ENCODE peak calls at places on chromosomes 6 and 20, in four cellular contexts. Q is H1, D is K562, F is SK-N-SH. I is an unnamed sample.

GRCh38 chr6:32860674-32861073 is 6.7 kb downstream of the PSMB9 start:
- DNase-seq in F (no peak), D (no peak), Q (no peak), I (no peak)

GRCh38 chr6:46734867-46735719 is at the start of gene PLA2G7:
- DNase-seq in F (peak), D (no peak), Q (peak), I (no peak)

GRCh38 chr20:21251278-21251677 is 51.9 kb upstream of the XRN2 start:
- DNase-seq in D (no peak), Q (no peak), F (no peak), I (no peak)

GRCh38 chr6:152598858-152599537 is 38.2 kb downstream of the SYNE1 start:
- DNase-seq in D (no peak), F (peak), Q (no peak), I (no peak)

GRCh38 chr20:63029358-63030121 is 22.8 kb upstream of the BHLHE23 start:
- DNase-seq in F (no peak), Q (no peak), D (no peak), I (no peak)

GRCh38 chr6:21305827-21306469 is 287.6 kb upstream of the SOX4 start:
- DNase-seq in F (no peak), Q (no peak), D (no peak), I (no peak)

GRCh38 chr20:58893355-58894151 is 41.0 kb downstream of the GNAS start:
- DNase-seq in F (no peak), D (peak), Q (no peak), I (no peak)

GRCh38 chr20:18430172-18430826 is 36.5 kb downstream of the DZANK1 start:
- DNase-seq in Q (no peak), F (no peak), D (no peak), I (no peak)

GRCh38 chr6:4521070-4521469 is 255.1 kb upstream of the CDYL start:
- DNase-seq in Q (no peak), D (no peak), F (no peak), I (no peak)

GRCh38 chr20:11261533-11262000 is 587.8 kb upstream of the JAG1 start:
- DNase-seq in F (no peak), D (no peak), Q (no peak), I (peak)

GRCh38 chr20:54469293-54469692 is 6.1 kb upstream of the DOK5 start:
- DNase-seq in D (no peak), F (no peak), Q (no peak), I (no peak)

GRCh38 chr6:166435574-166435973 is 52.8 kb upstream of the MPC1 start:
- DNase-seq in Q (no peak), F (peak), D (no peak), I (no peak)

GRCh38 chr6:31948753-31949413 is 3.0 kb downstream of the CFB start:
- DNase-seq in Q (no peak), D (peak), F (no peak), I (no peak)

GRCh38 chr6:41093729-41094128 is 21.0 kb downstream of the NFYA start:
- DNase-seq in F (no peak), D (no peak), Q (no peak), I (no peak)

GRCh38 chr6:16374796-16375195 is 136.4 kb downstream of the GMPR start:
- DNase-seq in D (no peak), Q (no peak), F (no peak), I (no peak)

GRCh38 chr6:17712573-17712972 is 5.8 kb upstream of the NUP153 start:
- DNase-seq in F (no peak), D (peak), Q (no peak), I (no peak)

GRCh38 chr6:103122766-103123601 is 1729.5 kb downstream of the GRIK2 start:
- DNase-seq in D (peak), F (peak), Q (peak), I (no peak)

GRCh38 chr6:163579880-163580295 is 165.4 kb downstream of the QKI start:
- DNase-seq in F (no peak), Q (no peak), D (peak), I (no peak)

GRCh38 chr20:13659288-13659687 is 20.6 kb upstream of the TASP1 start:
- DNase-seq in D (no peak), Q (no peak), F (no peak), I (peak)

GRCh38 chr20:63594043-63594561 is 20.1 kb upstream of the HELZ2 start:
- DNase-seq in F (no peak), Q (no peak), D (no peak), I (no peak)

GRCh38 chr6:10369896-10370295 is 45.0 kb downstream of the TFAP2A start:
- DNase-seq in F (no peak), Q (no peak), D (no peak), I (no peak)

GRCh38 chr6:144559865-144560603 is 274.9 kb downstream of the UTRN start:
- DNase-seq in D (no peak), Q (no peak), F (peak), I (no peak)

GRCh38 chr6:17045581-17046322 is 56.1 kb upstream of the STMND1 start:
- DNase-seq in F (no peak), Q (no peak), D (no peak), I (no peak)

GRCh38 chr6:39137235-39137634 is 22.2 kb upstream of the SAYSD1 start:
- DNase-seq in F (no peak), Q (peak), D (peak), I (no peak)

GRCh38 chr6:105514306-105514705 is 111.4 kb upstream of the PREP start:
- DNase-seq in Q (no peak), D (no peak), F (no peak), I (no peak)

GRCh38 chr6:53431704-53432103 is 83.0 kb upstream of the ELOVL5 start:
- DNase-seq in Q (no peak), F (no peak), D (no peak), I (no peak)

GRCh38 chr6:30013296-30013922 is 47.7 kb upstream of the POLR1H start:
- DNase-seq in Q (peak), D (peak), F (peak), I (no peak)

GRCh38 chr6:168376811-168377480 is 57.4 kb upstream of the DACT2 start:
- DNase-seq in F (no peak), D (no peak), Q (no peak), I (no peak)

GRCh38 chr6:122476131-122476530 is 4.5 kb upstream of the SERINC1 start:
- DNase-seq in D (peak), Q (no peak), F (peak), I (no peak)

GRCh38 chr6:89585156-89585555 is 53.4 kb downstream of the LYRM2 start:
- DNase-seq in F (no peak), Q (no peak), D (no peak), I (no peak)

GRCh38 chr20:25242231-25242630 is 5.7 kb upstream of the PYGB start:
- DNase-seq in Q (no peak), D (no peak), F (peak), I (no peak)
- TF ChIP-seq NRF1 in Q (no peak), D (no peak), F (no peak), I (no peak)

GRCh38 chr6:69732045-69732444 is 64.8 kb downstream of the LMBRD1 start:
- DNase-seq in Q (no peak), D (no peak), F (no peak), I (no peak)
- TF ChIP-seq GABPA in Q (no peak), D (no peak), F (no peak), I (no peak)

GRCh38 chr6:36666726-36667591 is 11.6 kb upstream of the CDKN1A start:
- DNase-seq in F (peak), Q (peak), D (peak), I (peak)
- TF ChIP-seq NRF1 in F (no peak), Q (no peak), D (peak), I (no peak)

DNA sequence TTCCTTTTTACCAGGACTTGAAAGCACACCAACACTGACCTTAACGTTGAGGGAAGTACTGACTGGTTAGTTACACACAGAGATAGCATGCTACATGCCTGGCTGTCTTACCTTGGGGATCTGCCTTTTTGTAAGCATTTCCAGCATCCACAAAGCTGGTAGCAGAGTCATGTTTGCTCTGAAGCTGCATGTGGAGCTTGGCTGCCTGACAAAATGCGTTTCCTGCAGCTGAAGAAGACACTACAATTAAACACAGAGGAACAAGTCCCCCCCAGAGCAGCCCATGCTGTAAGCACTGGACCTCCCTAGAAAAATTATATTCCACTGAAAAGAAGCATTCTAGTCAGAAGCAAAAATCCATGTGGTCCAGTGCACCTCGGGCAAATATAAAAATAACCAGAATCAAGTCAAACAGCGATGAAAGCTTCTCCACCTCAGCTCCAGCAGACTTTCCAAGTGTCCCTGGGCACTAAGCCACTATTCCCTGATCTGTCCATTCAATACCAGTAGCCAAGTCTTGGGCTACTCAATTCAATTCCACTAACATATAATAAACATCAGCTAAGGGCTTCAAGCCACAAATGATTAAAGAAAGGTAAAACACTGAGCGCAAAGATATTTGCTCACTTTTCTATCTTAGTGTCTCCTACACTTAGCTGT is 24.2 kb downstream of the NAPB start:
- DNase-seq in D (no peak), Q (no peak), F (no peak), I (no peak)
- TF ChIP-seq GABPA in D (no peak), Q (no peak), F (no peak), I (no peak)

I was measured in GM12878.